ENCODE peak calls at places on chromosome 21, in ten cellular contexts. One of them, this sample, is unnamed.

GRCh38 chr21:32958288-32958992 is 67.3 kb upstream of the OLIG2 start:
- DNase-seq in GM12864: no peak
- DNase-seq in GM23248: no peak
- DNase-seq in nephron progenitor cell: no peak
- DNase-seq in upper lobe of right lung: no peak
- DNase-seq in HTR-8/SVneo: no peak
- DNase-seq in ureter: no peak
- DNase-seq in kidney tubule cell: peak; percentile 39
- DNase-seq in endothelial cell of umbilical vein: no peak
- DNase-seq in NCI-H69: no peak
- DNase-seq in this sample: no peak

GRCh38 chr21:35840197-35840799 is 220.0 kb downstream of the SETD4 start:
- DNase-seq in ureter: peak; percentile 58
- DNase-seq in GM12864: peak; percentile 52
- DNase-seq in GM23248: peak; percentile 83
- DNase-seq in kidney tubule cell: peak; percentile 75
- DNase-seq in endothelial cell of umbilical vein: peak; percentile 78
- DNase-seq in nephron progenitor cell: peak; percentile 53
- DNase-seq in upper lobe of right lung: no peak
- DNase-seq in NCI-H69: peak; percentile 71
- DNase-seq in HTR-8/SVneo: peak; percentile 59
- DNase-seq in this sample: peak; percentile 80

GRCh38 chr21:45499201-45499750 is 43.0 kb downstream of the SLC19A1 start:
- DNase-seq in GM12864: no peak
- DNase-seq in endothelial cell of umbilical vein: no peak
- DNase-seq in ureter: no peak
- DNase-seq in NCI-H69: no peak
- DNase-seq in nephron progenitor cell: no peak
- DNase-seq in upper lobe of right lung: peak; percentile 45
- DNase-seq in GM23248: no peak
- DNase-seq in kidney tubule cell: no peak
- DNase-seq in HTR-8/SVneo: no peak
- DNase-seq in this sample: no peak

GRCh38 chr21:33026878-33027400 is 1.2 kb downstream of the OLIG2 start:
- DNase-seq in NCI-H69: no peak
- DNase-seq in upper lobe of right lung: no peak
- DNase-seq in HTR-8/SVneo: no peak
- DNase-seq in endothelial cell of umbilical vein: no peak
- DNase-seq in kidney tubule cell: no peak
- DNase-seq in ureter: no peak
- DNase-seq in nephron progenitor cell: no peak
- DNase-seq in GM12864: no peak
- DNase-seq in GM23248: peak; percentile 32
- DNase-seq in this sample: no peak

GRCh38 chr21:21148009-21148408 is 149.8 kb downstream of the NCAM2 start:
- DNase-seq in HTR-8/SVneo: no peak
- DNase-seq in ureter: no peak
- DNase-seq in NCI-H69: peak; percentile 85
- DNase-seq in endothelial cell of umbilical vein: no peak
- DNase-seq in nephron progenitor cell: no peak
- DNase-seq in kidney tubule cell: no peak
- DNase-seq in GM12864: no peak
- DNase-seq in upper lobe of right lung: no peak
- DNase-seq in GM23248: no peak
- DNase-seq in this sample: no peak

GRCh38 chr21:42555756-42556438 is 42.2 kb downstream of the SLC37A1 start:
- DNase-seq in endothelial cell of umbilical vein: no peak
- DNase-seq in upper lobe of right lung: peak; percentile 58
- DNase-seq in GM12864: no peak
- DNase-seq in nephron progenitor cell: no peak
- DNase-seq in NCI-H69: no peak
- DNase-seq in GM23248: no peak
- DNase-seq in HTR-8/SVneo: no peak
- DNase-seq in ureter: no peak
- DNase-seq in kidney tubule cell: no peak
- DNase-seq in this sample: no peak

GRCh38 chr21:45945868-45946210 is 35.7 kb upstream of the COL6A1 start:
- DNase-seq in ureter: no peak
- DNase-seq in nephron progenitor cell: no peak
- DNase-seq in kidney tubule cell: no peak
- DNase-seq in NCI-H69: no peak
- DNase-seq in endothelial cell of umbilical vein: no peak
- DNase-seq in upper lobe of right lung: no peak
- DNase-seq in GM12864: no peak
- DNase-seq in HTR-8/SVneo: no peak
- DNase-seq in GM23248: no peak
- DNase-seq in this sample: no peak

GRCh38 chr21:45974073-45975016 is 7.2 kb upstream of the COL6A1 start:
- DNase-seq in endothelial cell of umbilical vein: peak; percentile 42
- DNase-seq in upper lobe of right lung: peak; percentile 71
- DNase-seq in ureter: peak; percentile 60
- DNase-seq in kidney tubule cell: peak; percentile 48
- DNase-seq in NCI-H69: peak; percentile 80
- DNase-seq in GM12864: no peak
- DNase-seq in GM23248: peak; percentile 84
- DNase-seq in HTR-8/SVneo: peak; percentile 64
- DNase-seq in nephron progenitor cell: peak; percentile 37
- DNase-seq in this sample: no peak

GRCh38 chr21:39384674-39385298 is 35.9 kb upstream of the HMGN1 start:
- DNase-seq in GM12864: no peak
- DNase-seq in nephron progenitor cell: no peak
- DNase-seq in ureter: no peak
- DNase-seq in kidney tubule cell: peak; percentile 70
- DNase-seq in HTR-8/SVneo: no peak
- DNase-seq in endothelial cell of umbilical vein: peak; percentile 45
- DNase-seq in NCI-H69: no peak
- DNase-seq in GM23248: peak; percentile 23
- DNase-seq in upper lobe of right lung: no peak
- DNase-seq in this sample: peak; percentile 21

GRCh38 chr21:44298301-44298700 is 1.6 kb upstream of the PFKL start:
- DNase-seq in endothelial cell of umbilical vein: no peak
- DNase-seq in nephron progenitor cell: no peak
- DNase-seq in GM12864: no peak
- DNase-seq in NCI-H69: peak; percentile 21
- DNase-seq in ureter: no peak
- DNase-seq in HTR-8/SVneo: no peak
- DNase-seq in GM23248: peak; percentile 32
- DNase-seq in upper lobe of right lung: no peak
- DNase-seq in kidney tubule cell: peak; percentile 17
- DNase-seq in this sample: peak; percentile 25

GRCh38 chr21:44473915-44474555 is 18.7 kb downstream of the LRRC3 start:
- DNase-seq in NCI-H69: no peak
- DNase-seq in GM23248: no peak
- DNase-seq in ureter: no peak
- DNase-seq in endothelial cell of umbilical vein: no peak
- DNase-seq in upper lobe of right lung: no peak
- DNase-seq in GM12864: no peak
- DNase-seq in kidney tubule cell: no peak
- DNase-seq in nephron progenitor cell: no peak
- DNase-seq in HTR-8/SVneo: no peak
- DNase-seq in this sample: no peak

GRCh38 chr21:46079357-46080170 is 18.3 kb upstream of the COL6A2 start:
- DNase-seq in upper lobe of right lung: peak; percentile 59
- DNase-seq in nephron progenitor cell: no peak
- DNase-seq in HTR-8/SVneo: no peak
- DNase-seq in endothelial cell of umbilical vein: no peak
- DNase-seq in GM12864: no peak
- DNase-seq in kidney tubule cell: no peak
- DNase-seq in NCI-H69: no peak
- DNase-seq in GM23248: peak; percentile 98
- DNase-seq in ureter: peak; percentile 50
- DNase-seq in this sample: no peak

GRCh38 chr21:45947296-45947695 is 34.3 kb upstream of the COL6A1 start:
- DNase-seq in ureter: no peak
- DNase-seq in GM23248: no peak
- DNase-seq in kidney tubule cell: no peak
- DNase-seq in NCI-H69: peak; percentile 41
- DNase-seq in endothelial cell of umbilical vein: no peak
- DNase-seq in GM12864: no peak
- DNase-seq in upper lobe of right lung: no peak
- DNase-seq in HTR-8/SVneo: no peak
- DNase-seq in nephron progenitor cell: no peak
- DNase-seq in this sample: no peak

GRCh38 chr21:37532868-37533780 is 166.6 kb downstream of the DYRK1A start:
- DNase-seq in kidney tubule cell: peak; percentile 89
- DNase-seq in endothelial cell of umbilical vein: no peak
- DNase-seq in ureter: no peak
- DNase-seq in nephron progenitor cell: no peak
- DNase-seq in upper lobe of right lung: no peak
- DNase-seq in GM23248: peak; percentile 23
- DNase-seq in HTR-8/SVneo: peak; percentile 57
- DNase-seq in NCI-H69: peak; percentile 51
- DNase-seq in GM12864: peak; percentile 18
- DNase-seq in this sample: no peak

GRCh38 chr21:39188521-39189139 is 5.4 kb upstream of the PSMG1 start:
- DNase-seq in nephron progenitor cell: no peak
- DNase-seq in ureter: no peak
- DNase-seq in endothelial cell of umbilical vein: no peak
- DNase-seq in GM12864: no peak
- DNase-seq in GM23248: peak; percentile 41
- DNase-seq in HTR-8/SVneo: no peak
- DNase-seq in NCI-H69: no peak
- DNase-seq in kidney tubule cell: no peak
- DNase-seq in upper lobe of right lung: no peak
- DNase-seq in this sample: no peak